ENCODE peak calls at places on chromosomes 11 and 22, in six cellular contexts. W is IMR-90; B is right cardiac atrium; V is psoas muscle; O is cardiac muscle cell; D is CD8-positive, alpha-beta T cell. H is an unnamed sample. For H3K9me3 and H3K4me1, the result is how much of the 10 kb centered on the place peaks cover.

GRCh38 chr11:93741882-93742226 is 382 bp downstream of the C11orf54 start:
- DNase-seq in W (peak), O (no peak), B (no peak), D (no peak), V (no peak), H (peak)

GRCh38 chr11:3849297-3849874 is 6.1 kb upstream of the STIM1 start:
- DNase-seq in O (peak), D (peak), V (no peak), B (no peak), W (peak), H (peak)

GRCh38 chr11:57205046-57205671 is 23.4 kb downstream of the LRRC55 start:
- DNase-seq in W (peak), V (peak), D (no peak), B (peak), O (no peak), H (no peak)

GRCh38 chr11:69958308-69958707 is 119.8 kb upstream of the ANO1 start:
- DNase-seq in W (peak), B (no peak), V (no peak), D (no peak), O (no peak), H (no peak)

GRCh38 chr22:29205260-29205597 is 467 bp upstream of the EMID1 start:
- DNase-seq in O (no peak), V (no peak), W (no peak), B (no peak), D (no peak), H (no peak)

GRCh38 chr11:57361926-57362325 is 19.0 kb downstream of the PRG3 start:
- DNase-seq in D (no peak), O (no peak), W (no peak), B (no peak), V (no peak), H (no peak)

GRCh38 chr11:133545199-133545709 is 13.0 kb upstream of the OPCML start:
- DNase-seq in W (no peak), D (no peak), V (no peak), O (no peak), B (no peak), H (no peak)

GRCh38 chr11:65779919-65780769 is 632 bp downstream of the AP5B1 start:
- DNase-seq in O (peak), D (peak), B (peak), W (peak), V (peak), H (peak)

GRCh38 chr11:116835042-116835772 is 2.2 kb downstream of the APOA1 start:
- DNase-seq in V (peak), O (no peak), D (no peak), B (peak), W (no peak), H (no peak)

GRCh38 chr11:6604081-6604626 is 580 bp downstream of the ILK start:
- DNase-seq in V (peak), B (no peak), O (peak), D (peak), W (peak), H (peak)

GRCh38 chr11:35491231-35491871 is 34.1 kb downstream of the PAMR1 start:
- DNase-seq in B (no peak), W (peak), O (no peak), V (no peak), D (no peak), H (no peak)

GRCh38 chr11:96265972-96266371 is 77.0 kb downstream of the MAML2 start:
- DNase-seq in O (no peak), D (no peak), B (no peak), V (no peak), W (no peak), H (no peak)

GRCh38 chr22:28599693-28600092 is 79.9 kb downstream of the TTC28 start:
- DNase-seq in O (no peak), B (no peak), D (no peak), V (no peak), W (no peak), H (no peak)

GRCh38 chr11:1048375-1049070 is 12.0 kb upstream of the MUC6 start:
- DNase-seq in D (no peak), O (no peak), W (no peak), B (no peak), V (no peak), H (no peak)

GRCh38 chr11:119964136-119965025 is 173.5 kb downstream of the TRIM29 start:
- DNase-seq in V (no peak), W (no peak), O (no peak), D (no peak), B (no peak), H (no peak)

GRCh38 chr11:82733444-82734119 is at the start of gene FAM181B:
- DNase-seq in B (peak), D (peak), O (peak), V (peak), W (no peak), H (peak)

GRCh38 chr22:50083462-50084081 is 1.7 kb downstream of the MLC1 start:
- DNase-seq in V (no peak), O (no peak), B (no peak), D (no peak), W (no peak), H (no peak)

GRCh38 chr11:14552089-14552488 is 31.9 kb upstream of the PSMA1 start:
- DNase-seq in D (no peak), V (no peak), B (no peak), W (no peak), O (peak), H (no peak)

GRCh38 chr22:20402960-20403778 is 9.2 kb downstream of the ZNF74 start:
- DNase-seq in V (no peak), O (no peak), B (no peak), D (no peak), W (no peak), H (no peak)

GRCh38 chr11:74543991-74544390 is 48.4 kb upstream of the POLD3 start:
- DNase-seq in W (no peak), V (no peak), B (no peak), O (no peak), D (no peak), H (no peak)
- H3K9me3 ChIP-seq in W (under half), V (under half), B (under half), O (under half), D (under half), H (under half)

DNA sequence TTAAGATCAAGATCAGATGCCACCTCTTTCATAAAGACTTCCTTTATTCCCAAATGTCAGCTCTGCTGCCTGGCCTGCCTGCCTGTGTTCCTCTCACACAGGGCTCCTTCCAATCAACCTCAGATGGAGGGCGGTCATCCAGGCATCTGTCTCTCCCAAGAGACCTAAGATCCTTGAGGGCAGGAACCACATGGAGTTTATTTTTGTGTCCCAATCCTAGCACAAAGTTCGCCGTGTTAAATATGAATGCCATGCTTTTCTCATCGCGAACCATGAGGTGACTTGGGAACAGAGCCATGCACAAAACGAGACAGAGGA is 72.7 kb upstream of the ARFGAP3 start:
- DNase-seq in O (no peak), V (no peak), D (no peak), W (no peak), B (peak), H (no peak)
- H3K4me1 ChIP-seq in O (under half), V (half or more), D (under half), W (under half), B (half or more), H (under half)

DNA sequence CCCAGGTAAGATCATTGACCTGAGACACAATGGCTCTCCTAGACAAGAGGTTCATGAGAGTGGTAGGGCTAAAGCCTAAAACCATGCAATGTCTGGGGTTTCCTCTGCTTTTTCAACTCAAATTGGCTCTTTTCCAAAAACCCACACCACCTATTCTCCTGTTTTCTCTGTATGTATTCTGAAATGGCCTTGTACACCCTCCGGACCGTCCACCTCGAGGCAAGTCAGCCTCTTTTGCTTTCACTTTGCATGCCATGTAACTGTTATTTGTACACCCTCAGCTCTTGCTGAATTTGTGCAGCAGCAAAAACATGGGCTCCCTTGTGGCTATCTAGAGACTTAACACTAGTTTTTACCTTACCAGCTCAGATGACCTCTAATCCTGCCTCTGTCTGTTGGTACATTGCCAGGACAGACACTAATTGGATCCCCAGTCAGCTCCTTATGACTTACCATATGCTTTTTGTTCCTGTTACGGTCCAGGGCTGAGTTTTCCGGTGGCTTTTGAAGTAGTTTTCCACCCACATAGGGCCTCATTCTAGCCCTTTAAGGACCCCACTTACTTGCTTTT is 288.0 kb downstream of the SBF2 start:
- DNase-seq in W (no peak), O (no peak), V (no peak), B (no peak), D (no peak), H (no peak)
- H3K9me3 ChIP-seq in W (under half), O (under half), V (under half), B (under half), D (under half), H (under half)

GRCh38 chr11:106461839-106462545 is 384.5 kb downstream of the AASDHPPT start:
- DNase-seq in D (no peak), B (no peak), W (no peak), O (no peak), V (no peak), H (no peak)

GRCh38 chr11:106461148-106461547 is 383.7 kb downstream of the AASDHPPT start:
- DNase-seq in W (no peak), O (no peak), D (no peak), V (no peak), B (no peak), H (no peak)

GRCh38 chr11:106463154-106463553 is 385.7 kb downstream of the AASDHPPT start:
- DNase-seq in W (no peak), O (no peak), V (no peak), D (no peak), B (no peak), H (no peak)

GRCh38 chr11:106464728-106465127 is 387.3 kb downstream of the AASDHPPT start:
- DNase-seq in B (no peak), D (no peak), W (no peak), O (no peak), V (no peak), H (no peak)

DNA sequence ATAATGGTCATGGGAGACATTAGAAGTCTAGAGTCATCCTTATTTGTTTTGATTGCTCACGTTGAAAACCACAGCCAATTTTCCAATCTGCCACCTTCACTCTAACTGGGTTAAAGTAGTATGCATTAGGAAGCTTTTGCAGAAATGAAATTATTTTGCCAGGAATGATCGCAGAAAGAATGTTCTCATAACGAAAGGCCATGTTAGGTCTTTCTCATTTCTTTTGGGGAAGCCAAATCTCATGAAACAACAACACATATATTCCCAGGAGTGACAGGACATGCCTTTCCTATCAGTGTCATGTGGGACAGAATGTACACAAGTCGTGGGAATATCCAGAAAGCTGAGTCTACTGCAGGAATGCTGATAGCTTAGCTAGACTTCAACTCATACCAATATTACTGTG is 386.3 kb downstream of the AASDHPPT start:
- DNase-seq in W (peak), V (no peak), B (no peak), O (no peak), D (no peak), H (no peak)
- H3K4me1 ChIP-seq in W (under half), V (under half), B (under half), O (under half), D (under half), H (under half)

GRCh38 chr22:46179748-46180147 is 29.4 kb downstream of the PPARA start:
- DNase-seq in B (no peak), O (no peak), W (no peak), V (no peak), D (no peak), H (no peak)
- H3K9me3 ChIP-seq in B (under half), O (under half), W (under half), V (under half), D (under half), H (under half)

DNA sequence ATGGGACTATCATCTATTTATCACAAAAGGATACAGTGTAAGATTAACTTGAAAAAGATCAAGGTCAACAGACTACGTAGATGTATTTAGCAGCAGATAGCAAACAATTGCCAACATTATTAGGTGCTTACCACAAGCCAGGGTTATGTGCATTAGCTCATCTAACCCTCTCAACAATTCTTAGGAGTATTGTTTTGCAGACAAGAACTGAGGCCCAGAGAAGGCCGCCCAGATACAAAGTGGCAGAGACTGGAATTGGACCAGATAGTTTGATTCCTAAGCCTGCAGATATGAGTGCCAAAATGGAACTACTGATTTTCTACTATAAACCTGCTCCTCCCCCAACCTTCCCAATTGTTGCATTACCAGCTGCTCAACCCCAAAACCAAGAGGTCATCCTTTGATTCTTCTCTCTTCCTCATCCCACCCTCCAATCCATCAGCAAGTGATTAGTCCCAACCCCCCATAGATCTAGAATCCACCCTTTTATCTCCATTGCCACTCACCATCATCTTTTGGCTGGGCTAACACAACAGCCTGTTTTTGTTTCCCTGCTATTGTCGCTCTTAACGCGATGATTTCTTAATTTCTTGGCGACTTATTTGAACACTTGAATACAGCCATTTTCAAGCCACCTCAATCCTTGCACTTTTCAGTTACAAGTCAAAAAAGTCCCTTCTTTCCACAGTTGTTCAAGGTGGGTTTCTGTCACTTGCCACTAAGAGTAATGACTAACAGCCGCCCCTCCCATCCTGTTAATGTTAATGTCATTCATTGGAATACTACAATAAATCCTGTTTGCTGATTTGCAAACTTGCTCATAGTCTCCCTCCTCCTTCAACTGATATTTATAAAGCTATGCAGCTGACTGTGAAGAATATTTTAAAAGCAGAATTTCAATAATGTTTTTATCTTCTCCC is 2.7 kb downstream of the TMEM123 start:
- DNase-seq in W (no peak), B (no peak), V (no peak), O (no peak), D (peak), H (no peak)
- H3K4me1 ChIP-seq in W (under half), B (under half), V (under half), O (under half), D (half or more), H (half or more)

GRCh38 chr11:33605703-33606102 is 94.9 kb downstream of the C11orf91 start:
- DNase-seq in V (no peak), B (no peak), D (no peak), W (no peak), O (no peak), H (no peak)
- H3K9me3 ChIP-seq in V (under half), B (under half), D (under half), W (under half), O (under half), H (under half)

GRCh38 chr11:10503217-10503616 is 37.8 kb downstream of the RNF141 start:
- DNase-seq in D (no peak), O (no peak), V (no peak), W (no peak), B (no peak), H (no peak)

GRCh38 chr11:10502065-10502680 is 38.8 kb downstream of the RNF141 start:
- DNase-seq in V (no peak), B (no peak), W (no peak), O (no peak), D (no peak), H (no peak)

GRCh38 chr11:10504490-10504889 is 36.5 kb downstream of the RNF141 start:
- DNase-seq in V (no peak), B (no peak), O (no peak), W (no peak), D (no peak), H (no peak)

GRCh38 chr11:10502770-10503169 is 38.2 kb downstream of the RNF141 start:
- DNase-seq in B (no peak), V (no peak), D (no peak), O (no peak), W (no peak), H (no peak)

GRCh38 chr11:10503777-10504176 is 37.2 kb downstream of the RNF141 start:
- DNase-seq in D (no peak), O (no peak), W (no peak), V (no peak), B (peak), H (no peak)
- H3K4me1 ChIP-seq in D (under half), O (under half), W (under half), V (under half), B (under half), H (under half)

H was measured in naive thymus-derived CD4-positive, alpha-beta T cell.